ENCODE peak calls at places on chromosome 10, in four cellular contexts. One of them, this sample, is unnamed. For H3K9me1, the result is how much of the 10 kb centered on the place peaks cover.

GRCh38 chr10:127151981-127152699 is 44.3 kb downstream of the INSYN2A start:
- DNase-seq in IMR-90: peak
- DNase-seq in endothelial cell of umbilical vein: no peak
- DNase-seq in K562: no peak
- DNase-seq in this sample: no peak

GRCh38 chr10:114526112-114526496 is 121.8 kb upstream of the AFAP1L2 start:
- DNase-seq in IMR-90: peak
- DNase-seq in endothelial cell of umbilical vein: no peak
- DNase-seq in K562: no peak
- DNase-seq in this sample: no peak

GRCh38 chr10:49312291-49312869 is 13.4 kb downstream of the C10orf71 start:
- DNase-seq in IMR-90: no peak
- DNase-seq in endothelial cell of umbilical vein: no peak
- DNase-seq in K562: no peak
- DNase-seq in this sample: no peak

GRCh38 chr10:88080213-88080612 is 216.8 kb downstream of the PTEN start:
- DNase-seq in IMR-90: peak
- DNase-seq in endothelial cell of umbilical vein: peak
- DNase-seq in K562: no peak
- DNase-seq in this sample: no peak

GRCh38 chr10:114271014-114271778 is 32.1 kb downstream of the VWA2 start:
- DNase-seq in IMR-90: no peak
- DNase-seq in endothelial cell of umbilical vein: peak
- DNase-seq in K562: no peak
- DNase-seq in this sample: peak

GRCh38 chr10:15433850-15434537 is 62.9 kb upstream of the FAM171A1 start:
- DNase-seq in IMR-90: peak
- DNase-seq in endothelial cell of umbilical vein: peak
- DNase-seq in K562: peak
- DNase-seq in this sample: no peak

GRCh38 chr10:118754132-118754555 is 626 bp downstream of the CACUL1 start:
- DNase-seq in IMR-90: no peak
- DNase-seq in endothelial cell of umbilical vein: peak
- DNase-seq in K562: peak
- DNase-seq in this sample: no peak

GRCh38 chr10:31697271-31698168 is 231.1 kb downstream of the ARHGAP12 start:
- DNase-seq in IMR-90: peak
- DNase-seq in endothelial cell of umbilical vein: peak
- DNase-seq in K562: no peak
- DNase-seq in this sample: no peak

GRCh38 chr10:70649526-70649925 is 22.8 kb upstream of the ADAMTS14 start:
- DNase-seq in IMR-90: peak
- DNase-seq in endothelial cell of umbilical vein: no peak
- DNase-seq in K562: peak
- DNase-seq in this sample: peak

GRCh38 chr10:47035447-47036337 is 124.5 kb downstream of the PTPN20 start:
- DNase-seq in IMR-90: no peak
- DNase-seq in endothelial cell of umbilical vein: no peak
- DNase-seq in K562: no peak
- DNase-seq in this sample: no peak

GRCh38 chr10:18144928-18145327 is 4.7 kb downstream of the CACNB2 start:
- DNase-seq in IMR-90: no peak
- DNase-seq in endothelial cell of umbilical vein: no peak
- DNase-seq in K562: no peak
- DNase-seq in this sample: no peak

GRCh38 chr10:87862644-87863101 is 660 bp downstream of the KLLN start:
- DNase-seq in IMR-90: peak
- DNase-seq in endothelial cell of umbilical vein: no peak
- DNase-seq in K562: peak
- DNase-seq in this sample: no peak

GRCh38 chr10:1190791-1191490 is 134.8 kb downstream of the WDR37 start:
- DNase-seq in IMR-90: no peak
- DNase-seq in endothelial cell of umbilical vein: no peak
- DNase-seq in K562: no peak
- DNase-seq in this sample: no peak

GRCh38 chr10:18683427-18683826 is 24.2 kb downstream of the ARL5B start:
- DNase-seq in IMR-90: peak
- DNase-seq in endothelial cell of umbilical vein: no peak
- DNase-seq in K562: no peak
- DNase-seq in this sample: no peak

GRCh38 chr10:116825901-116826300 is 23.4 kb upstream of the ENO4 start:
- DNase-seq in IMR-90: no peak
- DNase-seq in endothelial cell of umbilical vein: no peak
- DNase-seq in K562: no peak
- DNase-seq in this sample: no peak

GRCh38 chr10:48682265-48682664 is 2.4 kb upstream of the WDFY4 start:
- DNase-seq in IMR-90: no peak
- DNase-seq in endothelial cell of umbilical vein: no peak
- DNase-seq in K562: no peak
- DNase-seq in this sample: no peak

GRCh38 chr10:77637474-77637985 is at the start of gene KCNMA1:
- DNase-seq in IMR-90: no peak
- DNase-seq in endothelial cell of umbilical vein: no peak
- DNase-seq in K562: no peak
- DNase-seq in this sample: no peak

GRCh38 chr10:129915526-129916378 is 48.3 kb downstream of the EBF3 start:
- DNase-seq in IMR-90: no peak
- DNase-seq in endothelial cell of umbilical vein: no peak
- DNase-seq in K562: no peak
- DNase-seq in this sample: no peak

GRCh38 chr10:9331583-9332008 is 1277.1 kb downstream of the GATA3 start:
- DNase-seq in IMR-90: peak
- DNase-seq in endothelial cell of umbilical vein: peak
- DNase-seq in K562: peak
- DNase-seq in this sample: peak

GRCh38 chr10:42979181-42979580 is 97.7 kb upstream of the RET start:
- DNase-seq in IMR-90: no peak
- DNase-seq in endothelial cell of umbilical vein: no peak
- DNase-seq in K562: peak
- DNase-seq in this sample: no peak

GRCh38 chr10:98365698-98366530 is 49.1 kb downstream of the PYROXD2 start:
- DNase-seq in IMR-90: no peak
- DNase-seq in endothelial cell of umbilical vein: no peak
- DNase-seq in K562: no peak
- DNase-seq in this sample: no peak

GRCh38 chr10:117673208-117673607 is 130.7 kb downstream of the EMX2 start:
- DNase-seq in IMR-90: no peak
- DNase-seq in endothelial cell of umbilical vein: no peak
- DNase-seq in K562: no peak
- DNase-seq in this sample: no peak

GRCh38 chr10:91144961-91145360 is 75.5 kb upstream of the PCGF5 start:
- DNase-seq in IMR-90: no peak
- DNase-seq in endothelial cell of umbilical vein: no peak
- DNase-seq in K562: no peak
- DNase-seq in this sample: no peak

GRCh38 chr10:50607526-50607925 is 16.2 kb downstream of the SGMS1 start:
- DNase-seq in IMR-90: no peak
- DNase-seq in endothelial cell of umbilical vein: no peak
- DNase-seq in K562: no peak
- DNase-seq in this sample: no peak

GRCh38 chr10:114172776-114173555 is 1.0 kb downstream of the CCDC186 start:
- DNase-seq in IMR-90: no peak
- DNase-seq in endothelial cell of umbilical vein: peak
- DNase-seq in K562: no peak
- DNase-seq in this sample: no peak

GRCh38 chr10:69356187-69356586 is 60.5 kb downstream of the TACR2 start:
- DNase-seq in IMR-90: no peak
- DNase-seq in endothelial cell of umbilical vein: no peak
- DNase-seq in K562: no peak
- DNase-seq in this sample: no peak

GRCh38 chr10:115043719-115044118 is 49.4 kb upstream of the ATRNL1 start:
- DNase-seq in IMR-90: no peak
- DNase-seq in endothelial cell of umbilical vein: no peak
- DNase-seq in K562: no peak
- DNase-seq in this sample: no peak

GRCh38 chr10:1517684-1518083 is 219.6 kb downstream of the ADARB2 start:
- DNase-seq in IMR-90: no peak
- DNase-seq in endothelial cell of umbilical vein: no peak
- DNase-seq in K562: no peak
- DNase-seq in this sample: no peak

GRCh38 chr10:24722676-24723385 is 856 bp downstream of the ARHGAP21 start:
- DNase-seq in IMR-90: peak
- DNase-seq in endothelial cell of umbilical vein: peak
- DNase-seq in K562: peak
- DNase-seq in this sample: no peak

GRCh38 chr10:102773320-102773719 is 29.6 kb downstream of the WBP1L start:
- DNase-seq in IMR-90: peak
- DNase-seq in endothelial cell of umbilical vein: no peak
- DNase-seq in K562: no peak
- DNase-seq in this sample: no peak
- H3K9ac ChIP-seq in IMR-90: no peak
- H3K9ac ChIP-seq in endothelial cell of umbilical vein: no peak
- H3K9ac ChIP-seq in K562: no peak
- H3K9ac ChIP-seq in this sample: no peak

GRCh38 chr10:124875596-124875995 is 66.3 kb upstream of the ZRANB1 start:
- DNase-seq in IMR-90: peak
- DNase-seq in endothelial cell of umbilical vein: peak
- DNase-seq in K562: no peak
- DNase-seq in this sample: no peak
- TF ChIP-seq CTCF in IMR-90: peak
- TF ChIP-seq CTCF in endothelial cell of umbilical vein: no peak
- TF ChIP-seq CTCF in K562: no peak
- TF ChIP-seq CTCF in this sample: peak

GRCh38 chr10:71840177-71840711 is 10.8 kb downstream of the PSAP start:
- DNase-seq in IMR-90: peak
- DNase-seq in endothelial cell of umbilical vein: peak
- DNase-seq in K562: no peak
- DNase-seq in this sample: no peak
- H3K9me1 ChIP-seq in IMR-90: under half
- H3K9me1 ChIP-seq in endothelial cell of umbilical vein: under half
- H3K9me1 ChIP-seq in K562: under half
- H3K9me1 ChIP-seq in this sample: under half

DNA sequence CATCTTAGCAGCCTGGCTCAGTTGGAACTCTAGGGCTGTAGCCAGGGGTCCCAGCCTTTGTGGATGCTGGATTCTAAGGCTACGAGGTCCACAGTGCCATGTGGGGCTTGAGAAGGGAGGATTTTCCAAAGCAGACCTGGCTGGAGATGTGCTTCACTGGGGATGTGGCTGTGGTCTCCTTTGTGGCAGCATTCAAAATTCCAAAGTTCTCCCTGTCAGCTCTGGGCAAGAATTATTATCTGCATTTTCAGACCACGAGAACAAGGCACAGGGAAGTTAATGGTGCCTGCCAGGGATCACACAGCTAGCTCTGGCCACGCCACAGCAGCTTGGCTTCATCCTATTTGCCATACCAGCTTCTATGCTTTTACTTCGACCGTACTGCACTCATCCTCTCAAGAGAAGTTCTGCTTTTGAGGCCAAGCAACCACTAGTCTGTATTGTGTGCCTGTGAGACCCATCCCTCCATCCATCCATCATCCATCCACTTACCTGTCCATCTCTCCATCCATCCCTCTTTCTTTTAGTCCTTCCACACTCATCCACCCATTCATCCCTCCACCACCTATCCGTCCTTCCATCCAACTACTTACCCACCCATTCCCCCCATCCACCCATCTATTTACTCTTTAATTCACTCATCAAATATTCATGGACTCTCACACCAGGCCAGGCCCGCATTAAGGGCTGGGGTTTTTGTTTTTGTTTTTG is 71.5 kb downstream of the ZMIZ1 start:
- DNase-seq in IMR-90: no peak
- DNase-seq in endothelial cell of umbilical vein: no peak
- DNase-seq in K562: no peak
- DNase-seq in this sample: no peak
- H3K9ac ChIP-seq in IMR-90: peak
- H3K9ac ChIP-seq in endothelial cell of umbilical vein: no peak
- H3K9ac ChIP-seq in K562: no peak
- H3K9ac ChIP-seq in this sample: no peak

GRCh38 chr10:66586073-66586472 is 339.8 kb upstream of the LRRTM3 start:
- DNase-seq in IMR-90: peak
- DNase-seq in endothelial cell of umbilical vein: no peak
- DNase-seq in K562: no peak
- DNase-seq in this sample: no peak
- TF ChIP-seq CTCF in IMR-90: peak
- TF ChIP-seq CTCF in endothelial cell of umbilical vein: no peak
- TF ChIP-seq CTCF in K562: no peak
- TF ChIP-seq CTCF in this sample: peak

GRCh38 chr10:86043236-86043635 is 323.4 kb downstream of the GRID1 start:
- DNase-seq in IMR-90: no peak
- DNase-seq in endothelial cell of umbilical vein: no peak
- DNase-seq in K562: no peak
- DNase-seq in this sample: peak

GRCh38 chr10:86045896-86046295 is 320.7 kb downstream of the GRID1 start:
- DNase-seq in IMR-90: no peak
- DNase-seq in endothelial cell of umbilical vein: no peak
- DNase-seq in K562: no peak
- DNase-seq in this sample: no peak

GRCh38 chr10:86041116-86041515 is 325.5 kb downstream of the GRID1 start:
- DNase-seq in IMR-90: no peak
- DNase-seq in endothelial cell of umbilical vein: no peak
- DNase-seq in K562: no peak
- DNase-seq in this sample: no peak

GRCh38 chr10:86044029-86044428 is 322.6 kb downstream of the GRID1 start:
- DNase-seq in IMR-90: no peak
- DNase-seq in endothelial cell of umbilical vein: no peak
- DNase-seq in K562: no peak
- DNase-seq in this sample: no peak

DNA sequence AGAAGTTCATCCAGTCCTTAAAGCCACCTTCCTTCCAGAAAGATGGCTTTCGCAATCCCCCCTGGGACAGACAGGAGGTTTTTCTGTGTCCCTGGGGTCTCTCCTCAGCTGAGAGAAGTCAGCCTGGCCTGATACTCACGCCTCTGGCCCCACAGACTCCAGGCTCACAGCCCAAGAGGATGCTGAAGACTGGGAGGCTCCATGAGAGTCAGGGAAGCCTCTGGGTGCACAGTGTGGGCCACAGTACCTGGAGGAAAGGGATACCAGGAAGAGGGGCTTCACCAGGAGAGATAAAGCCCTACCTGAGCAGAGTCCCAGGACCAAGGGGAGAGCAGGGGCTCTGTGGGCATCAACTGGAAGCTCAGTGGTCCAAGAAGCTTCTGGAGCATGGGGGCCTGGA is 324.4 kb downstream of the GRID1 start:
- DNase-seq in IMR-90: no peak
- DNase-seq in endothelial cell of umbilical vein: no peak
- DNase-seq in K562: no peak
- DNase-seq in this sample: no peak
- H3K9me1 ChIP-seq in IMR-90: under half
- H3K9me1 ChIP-seq in endothelial cell of umbilical vein: under half
- H3K9me1 ChIP-seq in K562: under half
- H3K9me1 ChIP-seq in this sample: under half